ENCODE peak calls at places on chromosomes 2 and 18, in six cellular contexts. N is CD8-positive, alpha-beta memory T cell; T is Peyer's patch; W is left ventricle myocardium inferior; X is OCI-LY7; L is colonic mucosa. J is an unnamed sample.

GRCh38 chr18:13577091-13577697 is 149.2 kb downstream of the FAM210A start:
- DNase-seq in W (no peak), N (no peak), T (no peak), L (no peak), X (no peak), J (no peak)

GRCh38 chr2:85656468-85656867 is 11.5 kb downstream of the SFTPB start:
- DNase-seq in T (no peak), X (no peak), W (no peak), N (no peak), L (no peak), J (no peak)

GRCh38 chr2:169979025-169979424 is 151.8 kb downstream of the UBR3 start:
- DNase-seq in T (no peak), L (no peak), N (no peak), W (no peak), X (no peak), J (no peak)

GRCh38 chr2:28821295-28821958 is 10.8 kb downstream of the SPDYA start:
- DNase-seq in X (peak; percentile 65), N (peak; percentile 46), L (peak; percentile 80), T (no peak), W (no peak), J (no peak)

GRCh38 chr2:171158790-171159325 is 1.8 kb downstream of the TLK1 start:
- DNase-seq in L (no peak), T (no peak), W (no peak), X (peak; percentile 23), N (no peak), J (no peak)

GRCh38 chr2:36389081-36389480 is 33.5 kb downstream of the CRIM1 start:
- DNase-seq in N (no peak), W (no peak), L (no peak), T (no peak), X (no peak), J (no peak)

GRCh38 chr2:205593891-205594290 is 88.4 kb upstream of the NRP2 start:
- DNase-seq in W (peak; percentile 25), T (no peak), X (no peak), N (no peak), L (no peak), J (no peak)

GRCh38 chr2:167264380-167264779 is 376.1 kb downstream of the XIRP2 start:
- DNase-seq in X (no peak), T (no peak), N (no peak), L (peak; percentile 23), W (no peak), J (no peak)

GRCh38 chr2:143525536-143525935 is 396.3 kb downstream of the ARHGAP15 start:
- DNase-seq in N (no peak), L (no peak), X (no peak), T (no peak), W (no peak), J (no peak)

GRCh38 chr18:34550156-34550555 is 159.9 kb upstream of the DTNA start:
- DNase-seq in N (no peak), W (no peak), T (no peak), L (no peak), X (no peak), J (no peak)

GRCh38 chr18:11147962-11148654 is 1.3 kb downstream of the PIEZO2 start:
- DNase-seq in W (no peak), X (no peak), T (no peak), N (no peak), L (no peak), J (peak; percentile 65)

GRCh38 chr2:1653137-1653789 is 91.1 kb downstream of the PXDN start:
- DNase-seq in L (no peak), X (no peak), N (no peak), W (peak; percentile 57), T (no peak), J (peak; percentile 90)

GRCh38 chr2:229901819-229902218 is 20.0 kb downstream of the TRIP12 start:
- DNase-seq in X (no peak), T (no peak), N (no peak), L (peak; percentile 27), W (no peak), J (peak; percentile 39)

GRCh38 chr2:41966920-41967319 is 80.9 kb upstream of the PKDCC start:
- DNase-seq in W (no peak), X (no peak), N (no peak), T (no peak), L (peak; percentile 30), J (peak; percentile 77)

GRCh38 chr2:206670531-206671319 is 28.4 kb downstream of the FAM237A start:
- DNase-seq in W (no peak), L (no peak), N (no peak), X (no peak), T (no peak), J (no peak)

GRCh38 chr2:52115750-52116149 is 1083.8 kb upstream of the NRXN1 start:
- DNase-seq in W (no peak), N (no peak), L (no peak), T (no peak), X (no peak), J (no peak)

GRCh38 chr18:47260138-47260923 is 8.9 kb upstream of the SKOR2 start:
- DNase-seq in N (no peak), L (peak; percentile 62), W (peak; percentile 33), T (no peak), X (no peak), J (peak; percentile 71)

GRCh38 chr2:96876036-96876810 is 6.3 kb upstream of the SEMA4C start:
- DNase-seq in L (no peak), X (no peak), T (no peak), N (no peak), W (no peak), J (peak; percentile 81)

GRCh38 chr18:79744625-79745024 is 53.1 kb upstream of the KCNG2 start:
- DNase-seq in T (no peak), N (no peak), L (no peak), X (no peak), W (no peak), J (no peak)

GRCh38 chr18:31490387-31490786 is 7.6 kb upstream of the DSG2 start:
- DNase-seq in N (no peak), T (no peak), W (no peak), X (no peak), L (peak; percentile 48), J (no peak)

GRCh38 chr2:213233438-213234330 is 50.6 kb upstream of the SPAG16 start:
- DNase-seq in T (no peak), L (no peak), N (no peak), X (peak; percentile 33), W (no peak), J (no peak)
- H3K27ac ChIP-seq in T (no peak overlapping the region), L (no peak overlapping the region), N (no peak overlapping the region), X (peak overlapping the region; percentile 97), W (no peak overlapping the region), J (no peak overlapping the region)

DNA sequence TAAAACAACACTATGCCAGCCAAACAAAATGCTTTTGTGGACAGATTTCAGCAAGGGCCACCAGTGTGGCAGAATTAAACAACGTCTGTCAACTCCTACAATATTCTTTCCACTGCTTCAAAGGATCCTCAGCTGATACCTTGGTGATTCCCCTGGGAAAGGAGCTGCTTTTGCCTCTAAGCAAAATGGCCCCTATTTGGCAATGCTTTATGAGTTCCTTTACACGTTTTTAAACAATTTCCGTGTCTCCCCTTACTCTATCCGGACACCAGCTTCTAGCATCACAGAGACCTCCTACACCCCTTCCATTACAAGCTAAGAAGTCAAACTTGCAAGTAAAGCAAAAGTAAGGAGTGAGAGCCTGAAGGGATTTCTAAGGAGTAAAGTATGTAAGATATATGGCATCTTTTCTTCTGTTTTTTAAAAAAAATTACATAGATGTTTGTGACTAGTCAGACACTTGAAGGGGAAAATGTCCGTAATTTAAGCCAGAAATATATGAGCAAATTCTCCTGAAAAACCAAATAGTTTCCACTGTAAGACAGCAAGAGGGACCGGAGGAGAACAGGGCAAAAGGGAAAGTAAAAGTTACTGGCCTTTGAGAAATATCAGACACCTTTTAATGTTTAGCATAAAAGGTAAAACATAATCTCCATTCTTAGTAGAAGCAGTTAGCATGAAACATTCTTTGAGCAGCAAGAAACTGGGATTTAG is 1.9 kb downstream of the SOS1 start:
- DNase-seq in N (no peak), X (peak; percentile 72), L (no peak), W (no peak), T (no peak), J (no peak)
- H3K4me1 ChIP-seq in N (peaks cover 31% of the 10 kb centered on the region), X (peaks cover 45% of the 10 kb centered on the region), L (peaks cover 8% of the 10 kb centered on the region), W (peaks cover 81% of the 10 kb centered on the region), T (peaks cover 43% of the 10 kb centered on the region), J (peaks cover 14% of the 10 kb centered on the region)

GRCh38 chr2:226781471-226781870 is 18.1 kb downstream of the IRS1 start:
- DNase-seq in X (no peak), T (no peak), N (no peak), L (no peak), W (no peak), J (no peak)
- H3K27ac ChIP-seq in X (no peak overlapping the region), T (no peak overlapping the region), N (no peak overlapping the region), L (no peak overlapping the region), W (no peak overlapping the region), J (no peak overlapping the region)

GRCh38 chr2:119426801-119427395 is 4.8 kb upstream of the TMEM37 start:
- DNase-seq in W (no peak), X (no peak), T (peak; percentile 29), N (no peak), L (peak; percentile 93), J (peak; percentile 86)
- H3K4me1 ChIP-seq in W (peaks cover 18% of the 10 kb centered on the region), X (peaks cover 14% of the 10 kb centered on the region), T (peaks cover 75% of the 10 kb centered on the region), N (no peaks in the 10 kb centered on the region), L (no peaks in the 10 kb centered on the region), J (peaks cover 29% of the 10 kb centered on the region)

GRCh38 chr2:100019499-100019898 is 122.9 kb downstream of the AFF3 start:
- DNase-seq in W (no peak), N (no peak), L (no peak), T (no peak), X (no peak), J (no peak)
- H3K27ac ChIP-seq in W (no peak overlapping the region), N (no peak overlapping the region), L (no peak overlapping the region), T (no peak overlapping the region), X (no peak overlapping the region), J (no peak overlapping the region)

GRCh38 chr2:68722712-68723111 is 11.9 kb upstream of the ARHGAP25 start:
- DNase-seq in T (no peak), N (no peak), W (no peak), X (peak; percentile 53), L (no peak), J (no peak)
- H3K4me1 ChIP-seq in T (no peaks in the 10 kb centered on the region), N (peaks cover 80% of the 10 kb centered on the region), W (no peaks in the 10 kb centered on the region), X (peaks cover 71% of the 10 kb centered on the region), L (peaks cover 3% of the 10 kb centered on the region), J (no peaks in the 10 kb centered on the region)

GRCh38 chr2:174789001-174789400 is 24.7 kb upstream of the CHRNA1 start:
- DNase-seq in L (no peak), N (no peak), T (no peak), W (no peak), X (no peak), J (no peak)
- H3K27ac ChIP-seq in L (no peak overlapping the region), N (no peak overlapping the region), T (no peak overlapping the region), W (no peak overlapping the region), X (no peak overlapping the region), J (no peak overlapping the region)

DNA sequence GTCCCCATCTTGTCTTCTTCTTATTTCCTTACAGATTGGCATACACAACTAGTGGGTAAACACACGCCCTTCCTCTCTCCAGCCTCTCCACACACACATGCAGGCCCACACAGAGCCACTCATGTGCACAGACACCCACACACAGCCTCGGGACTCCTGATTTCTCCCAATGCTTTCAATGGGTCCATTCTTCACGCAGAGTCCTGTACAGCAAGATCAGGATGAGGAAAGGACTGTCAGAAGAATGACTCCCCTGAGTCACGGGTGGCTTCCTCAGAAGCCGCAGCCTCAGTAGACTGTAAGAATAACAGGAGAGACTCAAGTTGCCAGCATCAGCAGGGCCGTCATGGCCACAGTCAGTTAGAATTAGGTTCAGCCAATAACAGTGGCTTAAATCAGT is 109.1 kb upstream of the GLI2 start:
- DNase-seq in L (no peak), X (no peak), T (no peak), N (no peak), W (no peak), J (no peak)
- H3K4me1 ChIP-seq in L (no peaks in the 10 kb centered on the region), X (no peaks in the 10 kb centered on the region), T (no peaks in the 10 kb centered on the region), N (no peaks in the 10 kb centered on the region), W (peaks cover 3% of the 10 kb centered on the region), J (no peaks in the 10 kb centered on the region)

GRCh38 chr2:231369580-231370428 is 25.7 kb upstream of the B3GNT7 start:
- DNase-seq in N (no peak), X (no peak), T (no peak), L (no peak), W (peak; percentile 60), J (peak; percentile 66)
- H3K27ac ChIP-seq in N (no peak overlapping the region), X (no peak overlapping the region), T (no peak overlapping the region), L (no peak overlapping the region), W (peak overlapping the region; percentile 69), J (no peak overlapping the region)

J was measured in kidney.